ENCODE peak calls at places on chromosomes 11 and 22, in nine cellular contexts. M, D, N, K, J, I, E, O and Z are unnamed samples. For H3K9me3 and H3K36me3, the result is how much of the 10 kb centered on the place peaks cover.

GRCh38 chr11:8387141-8387540 is 123.5 kb upstream of the LMO1 start:
- DNase-seq in E (no peak), N (no peak), I (no peak), O (no peak), K (no peak), M (no peak), J (no peak), D (no peak), Z (no peak)

GRCh38 chr11:79344765-79345164 is 96.1 kb downstream of the TENM4 start:
- DNase-seq in I (no peak), E (no peak), K (no peak), M (no peak), D (no peak), N (no peak), O (no peak), J (no peak), Z (no peak)

GRCh38 chr11:47478651-47479329 is 29.9 kb upstream of the RAPSN start:
- DNase-seq in N (no peak), O (no peak), M (no peak), K (no peak), J (no peak), D (no peak), E (no peak), I (no peak), Z (no peak)

GRCh38 chr11:34174411-34175041 is 69.1 kb downstream of the NAT10 start:
- DNase-seq in I (peak), J (peak), O (no peak), M (peak), D (peak), N (peak), K (no peak), E (peak), Z (peak)

GRCh38 chr22:36726007-36726380 is 22.4 kb upstream of the CACNG2 start:
- DNase-seq in D (no peak), I (no peak), N (no peak), K (no peak), E (no peak), M (no peak), O (peak), J (no peak), Z (no peak)

GRCh38 chr22:43000441-43001175 is 14.3 kb downstream of the PACSIN2 start:
- DNase-seq in I (no peak), E (no peak), M (no peak), N (peak), K (peak), D (no peak), O (no peak), J (no peak), Z (no peak)

GRCh38 chr11:17954395-17955252 is 58.2 kb downstream of the SERGEF start:
- DNase-seq in K (peak), M (no peak), O (no peak), J (no peak), N (no peak), D (peak), I (no peak), E (no peak), Z (no peak)

GRCh38 chr11:129117595-129118350 is 74.4 kb downstream of the ARHGAP32 start:
- DNase-seq in M (peak), I (peak), J (peak), O (no peak), N (no peak), E (peak), K (peak), D (peak), Z (peak)

GRCh38 chr22:37846433-37846832 is 2.3 kb upstream of the ANKRD54 start:
- DNase-seq in K (no peak), N (no peak), E (no peak), J (no peak), I (no peak), M (no peak), D (no peak), O (no peak), Z (no peak)

GRCh38 chr22:32558681-32559355 is 84.2 kb downstream of the FBXO7 start:
- DNase-seq in O (no peak), M (no peak), D (peak), N (peak), I (no peak), J (peak), E (no peak), K (peak), Z (peak)

GRCh38 chr11:76787271-76787670 is 4.1 kb downstream of the TSKU start:
- DNase-seq in D (no peak), K (no peak), O (no peak), N (no peak), E (no peak), M (no peak), I (no peak), J (no peak), Z (no peak)

GRCh38 chr11:76783901-76784813 is 1.0 kb downstream of the TSKU start:
- DNase-seq in O (no peak), I (no peak), D (peak), N (peak), J (peak), K (peak), E (no peak), M (peak), Z (peak)

GRCh38 chr11:76783294-76783900 is at the start of gene TSKU:
- DNase-seq in M (peak), J (no peak), N (no peak), O (no peak), I (no peak), K (peak), E (no peak), D (no peak), Z (no peak)

GRCh38 chr11:76786053-76787014 is 3.2 kb downstream of the TSKU start:
- DNase-seq in O (no peak), D (no peak), M (no peak), N (no peak), J (no peak), K (no peak), E (no peak), I (no peak), Z (no peak)

GRCh38 chr11:76785513-76785912 is 2.4 kb downstream of the TSKU start:
- DNase-seq in N (no peak), J (no peak), E (no peak), D (no peak), M (no peak), K (no peak), I (no peak), O (no peak), Z (no peak)
- H3K4me3 ChIP-seq in N (no peak), J (peak), E (no peak), D (peak), M (peak), K (no peak), I (no peak), O (peak), Z (no peak)

GRCh38 chr11:112231952-112232351 is 5.7 kb downstream of the PTS start:
- DNase-seq in J (no peak), E (no peak), M (no peak), K (no peak), D (no peak), I (no peak), N (no peak), O (no peak), Z (no peak)
- H3K9me3 ChIP-seq in J (under half), E (under half), M (under half), K (under half), D (under half), I (under half), N (under half), O (under half), Z (under half)

GRCh38 chr11:30328676-30329075 is 5.8 kb downstream of the ARL14EP start:
- DNase-seq in O (no peak), D (peak), I (no peak), J (no peak), N (no peak), E (no peak), M (no peak), K (peak), Z (no peak)

GRCh38 chr11:30329150-30329940 is 6.4 kb downstream of the ARL14EP start:
- DNase-seq in N (no peak), D (peak), M (no peak), O (no peak), J (no peak), E (no peak), I (no peak), K (no peak), Z (no peak)

DNA sequence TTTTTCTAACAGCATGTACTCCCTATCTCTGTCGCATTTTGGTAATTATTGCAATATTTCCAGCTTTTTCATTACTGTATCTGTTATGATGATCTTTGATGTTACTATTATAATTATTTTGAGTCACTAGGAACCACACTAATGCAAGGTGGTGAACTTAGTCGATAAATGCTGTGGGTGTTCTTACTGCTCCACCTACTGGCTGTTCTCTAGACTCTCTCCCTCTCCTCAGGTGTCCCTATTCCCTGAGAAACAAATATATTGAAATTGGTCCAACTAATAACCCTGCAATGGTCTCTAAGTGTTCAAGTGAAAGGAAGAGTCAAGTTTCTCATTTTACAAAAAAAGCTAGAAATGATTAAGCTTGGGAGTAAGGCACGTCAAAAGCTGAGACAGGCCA is 10.5 kb downstream of the ARL14EP start:
- DNase-seq in O (no peak), M (no peak), E (no peak), D (peak), I (no peak), N (no peak), J (peak), K (no peak), Z (no peak)
- H3K36me3 ChIP-seq in O (under half), M (under half), E (under half), D (half or more), I (under half), N (under half), J (under half), K (half or more), Z (under half)

GRCh38 chr11:62850911-62851806 is 11.8 kb upstream of the WDR74 start:
- DNase-seq in D (no peak), O (no peak), J (no peak), K (no peak), M (no peak), E (no peak), I (no peak), N (no peak), Z (peak)
- H3K4me3 ChIP-seq in D (no peak), O (no peak), J (no peak), K (no peak), M (no peak), E (no peak), I (no peak), N (no peak), Z (no peak)

DNA sequence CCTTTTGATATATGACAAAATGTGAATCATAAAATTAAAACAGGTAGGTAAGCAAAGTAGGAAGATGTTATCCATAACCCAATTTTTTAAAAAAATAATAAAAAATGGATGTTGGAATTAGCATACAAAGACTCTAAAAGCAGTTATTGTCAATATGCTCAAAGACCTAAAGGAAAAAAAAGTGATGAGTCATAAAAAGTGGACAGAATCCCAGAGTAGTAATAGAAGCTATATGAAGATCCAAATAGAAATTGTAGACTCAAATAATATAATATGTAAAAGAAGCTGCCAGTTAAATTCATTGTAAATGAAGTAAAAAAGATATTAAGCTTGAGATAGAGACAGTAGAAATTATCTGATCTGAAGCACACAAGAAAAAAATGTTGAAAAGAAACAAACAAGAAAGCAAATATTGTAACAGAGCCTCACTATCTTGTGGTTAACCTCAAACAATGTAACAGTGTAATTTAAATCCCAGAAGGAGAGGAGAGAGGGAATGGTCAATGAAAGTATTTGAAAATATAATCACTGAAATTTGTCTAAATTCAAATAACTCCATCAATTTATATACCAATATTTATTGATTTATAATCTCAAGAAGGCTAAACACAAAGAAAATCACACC is 773.4 kb upstream of the RAG2 start:
- DNase-seq in J (no peak), K (no peak), E (no peak), N (no peak), M (no peak), I (no peak), D (no peak), O (no peak), Z (no peak)
- H3K9me3 ChIP-seq in J (under half), K (under half), E (under half), N (under half), M (under half), I (under half), D (under half), O (under half), Z (under half)

GRCh38 chr22:47284360-47284759 is 521.9 kb downstream of the TBC1D22A start:
- DNase-seq in D (no peak), N (no peak), J (no peak), M (no peak), K (no peak), E (no peak), I (no peak), O (no peak), Z (no peak)

GRCh38 chr22:47287516-47287915 is 525.1 kb downstream of the TBC1D22A start:
- DNase-seq in D (no peak), I (no peak), J (no peak), N (no peak), M (no peak), O (no peak), E (no peak), K (no peak), Z (no peak)

GRCh38 chr22:47286590-47286989 is 524.1 kb downstream of the TBC1D22A start:
- DNase-seq in I (no peak), K (no peak), M (no peak), O (no peak), J (no peak), N (no peak), D (no peak), E (no peak), Z (no peak)

GRCh38 chr22:47284822-47285221 is 522.4 kb downstream of the TBC1D22A start:
- DNase-seq in N (no peak), K (no peak), E (no peak), M (no peak), J (no peak), D (no peak), O (no peak), I (no peak), Z (no peak)

GRCh38 chr22:47285981-47286380 is 523.5 kb downstream of the TBC1D22A start:
- DNase-seq in N (no peak), D (no peak), O (no peak), M (no peak), K (no peak), J (no peak), E (no peak), I (no peak), Z (no peak)
- H3K36me3 ChIP-seq in N (under half), D (under half), O (under half), M (under half), K (under half), J (under half), E (under half), I (under half), Z (under half)

DNA sequence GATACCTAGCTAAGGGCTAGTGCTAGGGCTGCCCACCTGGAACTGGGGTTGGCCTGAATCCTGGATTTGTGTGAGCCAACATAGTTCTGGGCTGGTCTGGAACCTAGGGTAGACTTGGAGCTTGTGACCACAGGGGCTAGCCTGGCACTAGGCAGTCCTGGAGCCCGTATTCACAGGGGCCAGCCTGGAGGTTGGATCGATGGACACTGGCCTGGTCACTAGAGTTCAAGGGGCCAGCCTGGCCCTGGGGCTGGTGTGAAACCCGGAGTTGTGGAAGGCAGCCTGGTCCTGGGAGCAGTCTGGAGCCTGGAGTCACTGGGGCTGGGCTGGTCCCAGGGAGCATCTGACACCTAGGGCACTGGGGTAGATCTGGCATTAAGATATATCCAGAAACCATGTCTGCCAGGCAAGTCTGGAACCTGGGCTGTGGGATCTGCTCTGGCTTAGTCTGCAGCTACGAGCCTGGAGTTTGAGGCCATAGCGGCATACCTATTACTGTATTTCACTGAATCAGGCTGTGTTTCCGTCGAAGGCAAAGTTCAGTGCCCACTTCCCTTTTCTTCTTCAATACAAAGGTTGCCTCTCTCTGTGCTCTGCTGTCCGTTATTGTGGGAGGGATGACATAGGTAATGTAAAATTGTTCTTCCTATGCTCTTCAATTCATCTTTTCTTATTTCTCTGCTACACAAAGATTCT is 9.1 kb upstream of the GLYATL1B start:
- DNase-seq in O (no peak), E (no peak), N (no peak), I (no peak), J (no peak), D (no peak), M (no peak), K (no peak), Z (no peak)
- H3K4me3 ChIP-seq in O (no peak), E (no peak), N (no peak), I (no peak), J (no peak), D (no peak), M (no peak), K (no peak), Z (no peak)

GRCh38 chr11:41971592-41971991 is 512.1 kb upstream of the LRRC4C start:
- DNase-seq in D (no peak), N (no peak), E (no peak), K (no peak), O (no peak), M (no peak), J (no peak), I (no peak), Z (no peak)
- H3K9me3 ChIP-seq in D (under half), N (under half), E (under half), K (under half), O (under half), M (under half), J (under half), I (under half), Z (under half)

DNA sequence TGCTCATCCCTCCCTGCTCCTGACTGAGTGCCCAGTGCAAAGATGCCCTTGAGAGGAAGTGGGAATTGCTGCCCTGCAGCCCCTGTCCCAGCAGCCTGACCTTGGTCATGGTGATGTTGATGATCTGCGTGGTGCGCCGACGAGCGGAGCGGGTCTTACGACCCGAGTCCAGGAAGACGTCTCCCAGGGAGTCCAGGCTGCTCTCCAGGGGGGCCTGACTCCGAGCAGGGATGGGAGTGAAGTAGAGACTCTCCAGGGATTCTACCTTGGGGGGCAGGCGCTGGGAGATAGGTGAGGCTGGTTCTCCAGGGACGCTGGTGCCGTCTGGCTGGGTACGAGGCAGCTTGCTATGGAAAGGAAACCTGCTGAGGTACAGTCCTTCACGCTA is 8.4 kb downstream of the IL18BP start:
- DNase-seq in N (no peak), K (no peak), E (no peak), I (no peak), D (no peak), O (no peak), M (no peak), J (no peak), Z (no peak)
- H3K36me3 ChIP-seq in N (under half), K (half or more), E (half or more), I (half or more), D (half or more), O (under half), M (half or more), J (half or more), Z (half or more)